ENCODE peak calls at places on chromosomes 12 and 14, in ten cellular contexts. One of them, this sample, is unnamed. For H3K9me3, the result is how much of the 10 kb centered on the place peaks cover.

GRCh38 chr12:112841891-112842290 is 50.3 kb downstream of the RPH3A start:
- DNase-seq in hepatocyte: no peak
- DNase-seq in CD4-positive, CD25-positive, alpha-beta regulatory T cell: no peak
- DNase-seq in left ventricle myocardium inferior: no peak
- DNase-seq in lung: no peak
- DNase-seq in BE2C: no peak
- DNase-seq in left lung: no peak
- DNase-seq in GM23248: no peak
- DNase-seq in heart right ventricle: no peak
- DNase-seq in CD8-positive, alpha-beta T cell: no peak
- DNase-seq in this sample: no peak

GRCh38 chr14:34461334-34462131 is 507 bp downstream of the SPTSSA start:
- DNase-seq in hepatocyte: peak
- DNase-seq in CD4-positive, CD25-positive, alpha-beta regulatory T cell: peak
- DNase-seq in left ventricle myocardium inferior: peak
- DNase-seq in lung: peak
- DNase-seq in BE2C: peak
- DNase-seq in left lung: peak
- DNase-seq in GM23248: peak
- DNase-seq in heart right ventricle: peak
- DNase-seq in CD8-positive, alpha-beta T cell: no peak
- DNase-seq in this sample: no peak

GRCh38 chr12:27424631-27425230 is 21.8 kb upstream of the SMCO2 start:
- DNase-seq in hepatocyte: peak
- DNase-seq in CD4-positive, CD25-positive, alpha-beta regulatory T cell: no peak
- DNase-seq in left ventricle myocardium inferior: no peak
- DNase-seq in lung: no peak
- DNase-seq in BE2C: no peak
- DNase-seq in left lung: no peak
- DNase-seq in GM23248: peak
- DNase-seq in heart right ventricle: no peak
- DNase-seq in CD8-positive, alpha-beta T cell: no peak
- DNase-seq in this sample: no peak

GRCh38 chr12:62259311-62259992 is 752 bp upstream of the USP15 start:
- DNase-seq in hepatocyte: peak
- DNase-seq in CD4-positive, CD25-positive, alpha-beta regulatory T cell: no peak
- DNase-seq in left ventricle myocardium inferior: no peak
- DNase-seq in lung: no peak
- DNase-seq in BE2C: no peak
- DNase-seq in left lung: no peak
- DNase-seq in GM23248: peak
- DNase-seq in heart right ventricle: no peak
- DNase-seq in CD8-positive, alpha-beta T cell: peak
- DNase-seq in this sample: no peak

GRCh38 chr12:21666722-21667121 is 9.1 kb upstream of the LDHB start:
- DNase-seq in hepatocyte: no peak
- DNase-seq in CD4-positive, CD25-positive, alpha-beta regulatory T cell: no peak
- DNase-seq in left ventricle myocardium inferior: no peak
- DNase-seq in lung: no peak
- DNase-seq in BE2C: no peak
- DNase-seq in left lung: no peak
- DNase-seq in GM23248: no peak
- DNase-seq in heart right ventricle: no peak
- DNase-seq in CD8-positive, alpha-beta T cell: no peak
- DNase-seq in this sample: no peak

GRCh38 chr12:106974525-106974924 is 12.4 kb downstream of the MTERF2 start:
- DNase-seq in hepatocyte: peak
- DNase-seq in CD4-positive, CD25-positive, alpha-beta regulatory T cell: no peak
- DNase-seq in left ventricle myocardium inferior: no peak
- DNase-seq in lung: no peak
- DNase-seq in BE2C: no peak
- DNase-seq in left lung: no peak
- DNase-seq in GM23248: no peak
- DNase-seq in heart right ventricle: no peak
- DNase-seq in CD8-positive, alpha-beta T cell: no peak
- DNase-seq in this sample: no peak

GRCh38 chr12:45379261-45379660 is 163.4 kb downstream of the ANO6 start:
- DNase-seq in hepatocyte: no peak
- DNase-seq in CD4-positive, CD25-positive, alpha-beta regulatory T cell: no peak
- DNase-seq in left ventricle myocardium inferior: no peak
- DNase-seq in lung: no peak
- DNase-seq in BE2C: peak
- DNase-seq in left lung: no peak
- DNase-seq in GM23248: peak
- DNase-seq in heart right ventricle: no peak
- DNase-seq in CD8-positive, alpha-beta T cell: no peak
- DNase-seq in this sample: no peak

GRCh38 chr14:73289308-73289707 is 52.0 kb downstream of the PAPLN start:
- DNase-seq in hepatocyte: no peak
- DNase-seq in CD4-positive, CD25-positive, alpha-beta regulatory T cell: no peak
- DNase-seq in left ventricle myocardium inferior: no peak
- DNase-seq in lung: no peak
- DNase-seq in BE2C: no peak
- DNase-seq in left lung: no peak
- DNase-seq in GM23248: no peak
- DNase-seq in heart right ventricle: no peak
- DNase-seq in CD8-positive, alpha-beta T cell: no peak
- DNase-seq in this sample: no peak

GRCh38 chr12:34302131-34302885 is 280.0 kb downstream of the ALG10 start:
- DNase-seq in hepatocyte: no peak
- DNase-seq in CD4-positive, CD25-positive, alpha-beta regulatory T cell: no peak
- DNase-seq in left ventricle myocardium inferior: no peak
- DNase-seq in lung: no peak
- DNase-seq in BE2C: no peak
- DNase-seq in left lung: no peak
- DNase-seq in GM23248: no peak
- DNase-seq in heart right ventricle: no peak
- DNase-seq in CD8-positive, alpha-beta T cell: no peak
- DNase-seq in this sample: no peak
- H3K9me3 ChIP-seq in hepatocyte: under half
- H3K9me3 ChIP-seq in CD4-positive, CD25-positive, alpha-beta regulatory T cell: half or more
- H3K9me3 ChIP-seq in left ventricle myocardium inferior: under half
- H3K9me3 ChIP-seq in lung: under half
- H3K9me3 ChIP-seq in BE2C: under half
- H3K9me3 ChIP-seq in left lung: half or more
- H3K9me3 ChIP-seq in GM23248: under half
- H3K9me3 ChIP-seq in heart right ventricle: under half
- H3K9me3 ChIP-seq in CD8-positive, alpha-beta T cell: under half
- H3K9me3 ChIP-seq in this sample: under half

DNA sequence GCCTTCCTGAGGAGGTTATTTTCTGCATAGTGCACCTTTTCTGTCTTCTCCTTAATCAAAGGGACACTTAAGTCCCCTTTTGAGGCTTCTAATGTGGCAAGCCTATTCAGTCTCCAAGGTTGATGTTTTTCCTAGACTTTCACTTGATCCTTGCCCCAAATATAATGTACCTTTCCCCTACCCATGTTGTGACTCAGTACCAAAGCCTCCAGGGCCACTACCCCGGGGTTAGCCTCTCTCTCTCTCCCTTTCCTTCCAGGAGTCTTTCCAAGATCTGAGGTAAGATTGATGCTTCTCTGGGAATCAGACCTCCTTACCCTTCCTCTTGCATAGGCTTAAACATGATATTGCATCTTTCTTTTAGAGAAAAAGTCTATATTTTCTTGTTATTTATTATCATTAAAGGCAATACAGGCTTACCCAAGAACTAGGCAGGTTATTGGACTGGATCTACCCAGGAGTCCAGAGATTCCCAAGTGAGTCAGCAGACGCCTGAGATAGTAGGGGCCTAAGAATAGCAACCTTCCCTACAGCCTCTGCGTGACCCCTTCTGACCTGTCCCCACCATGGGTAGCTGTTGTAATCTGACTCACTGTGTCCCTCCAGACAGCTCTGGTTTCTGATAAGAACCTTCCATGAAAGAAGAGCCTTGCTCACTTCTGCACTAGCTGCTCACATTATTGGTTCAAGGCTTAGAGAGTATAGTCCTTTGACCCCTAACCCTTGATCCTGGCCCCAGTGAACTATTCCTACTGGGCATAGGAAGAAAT is 172.9 kb downstream of the ZFP36L1 start:
- DNase-seq in hepatocyte: peak
- DNase-seq in CD4-positive, CD25-positive, alpha-beta regulatory T cell: no peak
- DNase-seq in left ventricle myocardium inferior: peak
- DNase-seq in lung: no peak
- DNase-seq in BE2C: no peak
- DNase-seq in left lung: no peak
- DNase-seq in GM23248: peak
- DNase-seq in heart right ventricle: no peak
- DNase-seq in CD8-positive, alpha-beta T cell: no peak
- DNase-seq in this sample: no peak
- H3K9me3 ChIP-seq in hepatocyte: under half
- H3K9me3 ChIP-seq in CD4-positive, CD25-positive, alpha-beta regulatory T cell: under half
- H3K9me3 ChIP-seq in left ventricle myocardium inferior: under half
- H3K9me3 ChIP-seq in lung: under half
- H3K9me3 ChIP-seq in BE2C: under half
- H3K9me3 ChIP-seq in left lung: under half
- H3K9me3 ChIP-seq in GM23248: under half
- H3K9me3 ChIP-seq in heart right ventricle: under half
- H3K9me3 ChIP-seq in CD8-positive, alpha-beta T cell: under half
- H3K9me3 ChIP-seq in this sample: under half

DNA sequence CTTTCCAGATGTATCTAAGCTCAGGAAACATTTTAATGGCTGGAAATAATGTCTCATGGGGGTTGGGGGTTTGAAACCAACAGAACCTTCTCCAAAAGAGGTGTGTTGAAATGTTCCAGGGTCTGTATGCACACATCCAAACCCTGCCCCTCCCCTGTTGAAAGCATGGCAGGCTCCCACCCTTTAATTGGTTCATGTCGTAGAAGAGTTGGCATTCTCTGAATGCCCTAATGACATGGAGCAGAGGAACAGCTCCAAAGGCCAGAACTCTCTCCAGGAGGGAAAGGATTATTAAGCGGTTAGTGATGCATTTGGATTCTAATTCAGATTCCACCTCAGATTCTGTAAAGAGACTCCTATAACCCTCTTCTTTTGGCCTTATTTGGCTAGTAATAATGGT is 353.1 kb downstream of the ZFP36L1 start:
- DNase-seq in hepatocyte: no peak
- DNase-seq in CD4-positive, CD25-positive, alpha-beta regulatory T cell: no peak
- DNase-seq in left ventricle myocardium inferior: no peak
- DNase-seq in lung: no peak
- DNase-seq in BE2C: no peak
- DNase-seq in left lung: no peak
- DNase-seq in GM23248: no peak
- DNase-seq in heart right ventricle: no peak
- DNase-seq in CD8-positive, alpha-beta T cell: no peak
- DNase-seq in this sample: no peak
- H3K9me3 ChIP-seq in hepatocyte: under half
- H3K9me3 ChIP-seq in CD4-positive, CD25-positive, alpha-beta regulatory T cell: under half
- H3K9me3 ChIP-seq in left ventricle myocardium inferior: under half
- H3K9me3 ChIP-seq in lung: under half
- H3K9me3 ChIP-seq in BE2C: under half
- H3K9me3 ChIP-seq in left lung: under half
- H3K9me3 ChIP-seq in GM23248: under half
- H3K9me3 ChIP-seq in heart right ventricle: under half
- H3K9me3 ChIP-seq in CD8-positive, alpha-beta T cell: under half
- H3K9me3 ChIP-seq in this sample: under half

GRCh38 chr14:44108601-44109000 is 398.5 kb downstream of the FSCB start:
- DNase-seq in hepatocyte: no peak
- DNase-seq in CD4-positive, CD25-positive, alpha-beta regulatory T cell: no peak
- DNase-seq in left ventricle myocardium inferior: no peak
- DNase-seq in lung: no peak
- DNase-seq in BE2C: no peak
- DNase-seq in left lung: no peak
- DNase-seq in GM23248: no peak
- DNase-seq in heart right ventricle: no peak
- DNase-seq in CD8-positive, alpha-beta T cell: no peak
- DNase-seq in this sample: no peak
- H3K9me3 ChIP-seq in hepatocyte: under half
- H3K9me3 ChIP-seq in CD4-positive, CD25-positive, alpha-beta regulatory T cell: under half
- H3K9me3 ChIP-seq in left ventricle myocardium inferior: under half
- H3K9me3 ChIP-seq in lung: under half
- H3K9me3 ChIP-seq in BE2C: under half
- H3K9me3 ChIP-seq in left lung: under half
- H3K9me3 ChIP-seq in GM23248: under half
- H3K9me3 ChIP-seq in heart right ventricle: under half
- H3K9me3 ChIP-seq in CD8-positive, alpha-beta T cell: under half
- H3K9me3 ChIP-seq in this sample: under half

DNA sequence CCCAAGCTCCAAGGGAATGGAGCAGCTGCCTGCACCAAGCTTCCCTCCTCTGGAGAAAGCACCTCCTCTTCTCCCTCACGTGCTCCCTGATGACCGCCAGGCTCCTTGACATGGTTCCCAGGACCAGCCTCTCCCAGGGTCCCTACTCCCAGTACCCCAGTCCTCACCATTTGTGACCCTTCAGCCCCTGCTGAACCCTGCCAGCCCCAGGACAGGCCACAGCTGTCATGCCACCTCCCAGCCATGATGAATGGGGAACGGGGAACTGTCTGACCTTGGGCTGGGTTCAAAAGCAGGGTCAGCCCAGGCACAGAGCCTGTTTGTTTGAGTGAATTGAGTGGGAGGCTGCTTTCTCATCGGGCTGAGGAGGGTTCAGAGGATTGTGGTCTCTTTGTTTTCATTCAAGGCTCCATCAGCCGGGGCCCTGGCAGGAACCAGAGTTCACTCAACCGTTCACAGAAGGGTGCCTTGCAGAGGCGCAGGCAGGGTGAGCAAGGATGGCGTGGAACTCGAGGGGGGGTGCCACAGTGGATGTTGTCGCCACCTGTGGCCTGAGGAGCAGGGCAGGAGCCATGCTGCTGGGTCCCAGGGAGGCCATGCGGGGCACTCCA is 344.5 kb upstream of the SFSWAP start:
- DNase-seq in hepatocyte: no peak
- DNase-seq in CD4-positive, CD25-positive, alpha-beta regulatory T cell: no peak
- DNase-seq in left ventricle myocardium inferior: no peak
- DNase-seq in lung: no peak
- DNase-seq in BE2C: no peak
- DNase-seq in left lung: no peak
- DNase-seq in GM23248: no peak
- DNase-seq in heart right ventricle: no peak
- DNase-seq in CD8-positive, alpha-beta T cell: no peak
- DNase-seq in this sample: no peak
- H3K9me3 ChIP-seq in hepatocyte: under half
- H3K9me3 ChIP-seq in CD4-positive, CD25-positive, alpha-beta regulatory T cell: under half
- H3K9me3 ChIP-seq in left ventricle myocardium inferior: under half
- H3K9me3 ChIP-seq in lung: under half
- H3K9me3 ChIP-seq in BE2C: under half
- H3K9me3 ChIP-seq in left lung: under half
- H3K9me3 ChIP-seq in GM23248: under half
- H3K9me3 ChIP-seq in heart right ventricle: under half
- H3K9me3 ChIP-seq in CD8-positive, alpha-beta T cell: under half
- H3K9me3 ChIP-seq in this sample: under half

GRCh38 chr12:34286934-34287333 is 264.6 kb downstream of the ALG10 start:
- DNase-seq in hepatocyte: no peak
- DNase-seq in CD4-positive, CD25-positive, alpha-beta regulatory T cell: no peak
- DNase-seq in left ventricle myocardium inferior: no peak
- DNase-seq in lung: no peak
- DNase-seq in BE2C: no peak
- DNase-seq in left lung: no peak
- DNase-seq in GM23248: no peak
- DNase-seq in heart right ventricle: no peak
- DNase-seq in CD8-positive, alpha-beta T cell: no peak
- DNase-seq in this sample: no peak
- H3K9me3 ChIP-seq in hepatocyte: under half
- H3K9me3 ChIP-seq in CD4-positive, CD25-positive, alpha-beta regulatory T cell: half or more
- H3K9me3 ChIP-seq in left ventricle myocardium inferior: half or more
- H3K9me3 ChIP-seq in lung: under half
- H3K9me3 ChIP-seq in BE2C: under half
- H3K9me3 ChIP-seq in left lung: half or more
- H3K9me3 ChIP-seq in GM23248: under half
- H3K9me3 ChIP-seq in heart right ventricle: under half
- H3K9me3 ChIP-seq in CD8-positive, alpha-beta T cell: under half
- H3K9me3 ChIP-seq in this sample: under half

This sample was measured in T-helper 17 cell.